ENCODE peak calls at places on chromosomes 3 and 15, in four cellular contexts. C, F, U and N are unnamed samples.

GRCh38 chr15:37880009-37880834 is 54.2 kb upstream of the TMCO5A start:
- DNase-seq in C (no peak), F (no peak), U (no peak), N (no peak)

GRCh38 chr3:184679056-184679502 is 32.8 kb downstream of the MAGEF1 start:
- DNase-seq in C (no peak), F (no peak), U (no peak), N (no peak)

GRCh38 chr3:38110314-38111050 is 26.4 kb downstream of the ACAA1 start:
- DNase-seq in C (peak), F (no peak), U (peak), N (no peak)

GRCh38 chr15:77889009-77889806 is 188.3 kb downstream of the TBC1D2B start:
- DNase-seq in C (no peak), F (no peak), U (no peak), N (no peak)

GRCh38 chr15:38588672-38589071 is 24.1 kb upstream of the RASGRP1 start:
- DNase-seq in C (no peak), F (no peak), U (no peak), N (no peak)

GRCh38 chr3:152496286-152496685 is 227.6 kb downstream of the MBNL1 start:
- DNase-seq in C (no peak), F (no peak), U (no peak), N (no peak)

GRCh38 chr15:31457631-31458526 is 131.2 kb downstream of the KLF13 start:
- DNase-seq in C (no peak), F (no peak), U (peak), N (peak)

GRCh38 chr3:107220538-107220937 is 156.7 kb upstream of the CCDC54 start:
- DNase-seq in C (no peak), F (no peak), U (no peak), N (no peak)

GRCh38 chr3:26350853-26351252 is 271.7 kb upstream of the LRRC3B start:
- DNase-seq in C (no peak), F (no peak), U (no peak), N (no peak)

GRCh38 chr3:52443791-52444687 is 864 bp downstream of the SEMA3G start:
- DNase-seq in C (no peak), F (no peak), U (peak), N (no peak)

GRCh38 chr15:62469478-62469873 is 304.4 kb upstream of the C2CD4B start:
- DNase-seq in C (no peak), F (no peak), U (no peak), N (no peak)

GRCh38 chr3:71217640-71218222 is 365.8 kb downstream of the FOXP1 start:
- DNase-seq in C (no peak), F (no peak), U (no peak), N (no peak)

GRCh38 chr3:24270204-24270671 is 224.4 kb downstream of the THRB start:
- DNase-seq in C (no peak), F (no peak), U (no peak), N (no peak)

GRCh38 chr15:72983812-72984211 is 68.5 kb upstream of the NEO1 start:
- DNase-seq in C (no peak), F (no peak), U (no peak), N (no peak)

GRCh38 chr3:159763466-159764210 is 225.0 kb upstream of the IL12A start:
- DNase-seq in C (peak), F (peak), U (peak), N (peak)

GRCh38 chr3:63199606-63200005 is 78.5 kb upstream of the SYNPR start:
- DNase-seq in C (no peak), F (no peak), U (no peak), N (no peak)

GRCh38 chr3:183548262-183548769 is 7.2 kb downstream of the KLHL6 start:
- DNase-seq in C (no peak), F (no peak), U (no peak), N (peak)

GRCh38 chr3:69328903-69329302 is 57.0 kb downstream of the FRMD4B start:
- DNase-seq in C (no peak), F (no peak), U (no peak), N (no peak)

GRCh38 chr15:48671381-48672022 is 26.0 kb upstream of the FBN1 start:
- DNase-seq in C (peak), F (no peak), U (no peak), N (no peak)

GRCh38 chr3:32109256-32109655 is 2.8 kb downstream of the GPD1L start:
- DNase-seq in C (peak), F (peak), U (no peak), N (no peak)

GRCh38 chr15:70098461-70099166 is 897 bp upstream of the TLE3 start:
- DNase-seq in C (peak), F (peak), U (peak), N (no peak)

GRCh38 chr3:155494332-155494731 is 200.8 kb upstream of the STRIT1 start:
- DNase-seq in C (no peak), F (no peak), U (no peak), N (no peak)

GRCh38 chr3:187939891-187940290 is 194.6 kb upstream of the BCL6 start:
- DNase-seq in C (no peak), F (no peak), U (no peak), N (no peak)

GRCh38 chr15:36278219-36278618 is 301.2 kb upstream of the CDIN1 start:
- DNase-seq in C (no peak), F (no peak), U (no peak), N (no peak)

GRCh38 chr15:71374607-71375352 is 259.5 kb downstream of the THSD4 start:
- DNase-seq in C (no peak), F (peak), U (no peak), N (no peak)

GRCh38 chr3:63849175-63849574 is 14.4 kb downstream of the THOC7 start:
- DNase-seq in C (no peak), F (no peak), U (no peak), N (no peak)

GRCh38 chr3:57151021-57151449 is 14.1 kb downstream of the IL17RD start:
- DNase-seq in C (no peak), F (no peak), U (no peak), N (no peak)

GRCh38 chr3:73883497-73883896 is 258.8 kb upstream of the PDZRN3 start:
- DNase-seq in C (no peak), F (no peak), U (no peak), N (no peak)

GRCh38 chr3:160447544-160447943 is 2.0 kb downstream of the TRIM59 start:
- DNase-seq in C (no peak), F (no peak), U (no peak), N (no peak)

GRCh38 chr3:54826255-54826691 is 101.6 kb downstream of the LRTM1 start:
- DNase-seq in C (no peak), F (no peak), U (no peak), N (no peak)

GRCh38 chr3:104556372-104557078 is 810.2 kb upstream of the ALCAM start:
- DNase-seq in C (peak), F (no peak), U (no peak), N (no peak)

GRCh38 chr3:38834717-38835116 is 18.7 kb upstream of the SCN10A start:
- DNase-seq in C (no peak), F (no peak), U (no peak), N (no peak)

GRCh38 chr3:39524107-39524506 is 56.6 kb downstream of the MOBP start:
- DNase-seq in C (no peak), F (no peak), U (no peak), N (no peak)

GRCh38 chr3:138265745-138266144 is 63.9 kb downstream of the NME9 start:
- DNase-seq in C (no peak), F (no peak), U (no peak), N (no peak)

GRCh38 chr3:21017115-21017852 is 733.7 kb downstream of the ZNF385D start:
- DNase-seq in C (no peak), F (no peak), U (no peak), N (no peak)

DNA sequence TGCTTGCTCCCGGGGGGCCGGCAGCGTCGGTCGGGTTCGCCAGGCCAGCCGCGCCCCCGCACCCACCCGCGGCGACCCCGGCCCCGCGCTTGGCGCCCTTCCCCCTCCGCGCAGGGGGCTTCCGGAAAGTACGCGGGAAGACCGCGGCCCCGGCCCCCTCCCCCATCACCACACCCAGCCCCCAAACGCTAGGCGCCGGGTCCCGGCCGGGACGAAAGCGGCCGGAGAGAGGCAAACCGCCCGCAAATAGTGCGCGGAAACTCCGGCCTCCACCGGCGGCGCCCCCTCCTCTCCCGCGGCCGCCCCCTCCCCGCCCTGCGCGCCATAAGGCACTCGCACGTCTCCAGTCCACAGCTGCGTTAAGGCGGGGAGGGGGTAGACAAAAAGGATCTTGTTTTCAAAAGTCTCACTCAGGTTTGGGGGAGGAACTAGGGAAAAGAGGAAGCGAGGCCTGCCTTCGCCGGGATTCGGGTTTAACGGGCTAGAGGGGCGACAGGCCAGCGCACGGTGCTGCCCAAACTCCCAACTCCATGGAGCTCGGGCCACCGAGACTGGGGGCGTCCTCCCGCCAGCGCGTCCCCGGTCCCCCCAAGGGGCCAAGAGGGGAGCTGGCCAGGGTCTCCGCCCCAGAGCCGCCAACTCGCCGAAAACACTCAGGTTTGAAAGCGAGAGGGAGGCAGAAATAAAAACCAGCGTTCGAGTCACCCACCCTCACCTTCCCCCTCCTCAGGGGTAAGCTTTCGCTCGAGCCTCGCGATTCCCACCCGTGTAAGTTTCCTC is 1.8 kb downstream of the ANP32A start:
- DNase-seq in C (peak), F (peak), U (peak), N (no peak)
- TF ChIP-seq POLR2A in C (peak), F (peak), U (no peak), N (peak)

GRCh38 chr3:42855547-42856380 is 19.9 kb downstream of the CYP8B1 start:
- DNase-seq in C (no peak), F (no peak), U (no peak), N (no peak)
- TF ChIP-seq POLR2A in C (no peak), F (no peak), U (no peak), N (no peak)

GRCh38 chr3:43685921-43686320 is 4.8 kb upstream of the ABHD5 start:
- DNase-seq in C (no peak), F (no peak), U (no peak), N (no peak)

GRCh38 chr3:43686700-43687498 is 3.8 kb upstream of the ABHD5 start:
- DNase-seq in C (no peak), F (no peak), U (no peak), N (no peak)

GRCh38 chr3:43684944-43685343 is 5.8 kb upstream of the ABHD5 start:
- DNase-seq in C (no peak), F (no peak), U (no peak), N (no peak)

GRCh38 chr3:43687499-43687811 is 3.3 kb upstream of the ABHD5 start:
- DNase-seq in C (no peak), F (no peak), U (no peak), N (no peak)

GRCh38 chr3:43686333-43686699 is 4.4 kb upstream of the ABHD5 start:
- DNase-seq in C (no peak), F (no peak), U (no peak), N (no peak)
- TF ChIP-seq POLR2A in C (no peak), F (no peak), U (no peak), N (no peak)

DNA sequence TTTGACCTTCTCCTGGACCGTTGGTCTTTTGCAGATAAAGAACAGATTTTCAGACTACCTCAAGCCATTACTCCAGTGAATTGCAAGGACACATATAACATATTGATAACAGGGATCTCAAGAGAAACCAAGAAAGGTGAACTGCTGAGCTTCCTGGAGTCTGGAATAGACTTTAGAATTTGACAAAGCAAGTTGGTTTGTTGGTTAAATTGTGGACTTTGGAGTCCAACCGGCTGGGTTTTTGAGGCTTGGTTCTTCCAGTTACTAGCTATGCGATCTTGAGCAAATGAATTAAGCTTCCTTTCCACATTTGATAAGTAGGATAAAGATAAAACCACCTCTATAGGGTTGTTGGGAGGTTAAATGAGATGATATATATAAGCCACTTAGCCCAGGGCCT is 233.1 kb downstream of the SHQ1 start:
- DNase-seq in C (no peak), F (no peak), U (no peak), N (no peak)
- TF ChIP-seq POLR2A in C (no peak), F (no peak), U (no peak), N (no peak)

DNA sequence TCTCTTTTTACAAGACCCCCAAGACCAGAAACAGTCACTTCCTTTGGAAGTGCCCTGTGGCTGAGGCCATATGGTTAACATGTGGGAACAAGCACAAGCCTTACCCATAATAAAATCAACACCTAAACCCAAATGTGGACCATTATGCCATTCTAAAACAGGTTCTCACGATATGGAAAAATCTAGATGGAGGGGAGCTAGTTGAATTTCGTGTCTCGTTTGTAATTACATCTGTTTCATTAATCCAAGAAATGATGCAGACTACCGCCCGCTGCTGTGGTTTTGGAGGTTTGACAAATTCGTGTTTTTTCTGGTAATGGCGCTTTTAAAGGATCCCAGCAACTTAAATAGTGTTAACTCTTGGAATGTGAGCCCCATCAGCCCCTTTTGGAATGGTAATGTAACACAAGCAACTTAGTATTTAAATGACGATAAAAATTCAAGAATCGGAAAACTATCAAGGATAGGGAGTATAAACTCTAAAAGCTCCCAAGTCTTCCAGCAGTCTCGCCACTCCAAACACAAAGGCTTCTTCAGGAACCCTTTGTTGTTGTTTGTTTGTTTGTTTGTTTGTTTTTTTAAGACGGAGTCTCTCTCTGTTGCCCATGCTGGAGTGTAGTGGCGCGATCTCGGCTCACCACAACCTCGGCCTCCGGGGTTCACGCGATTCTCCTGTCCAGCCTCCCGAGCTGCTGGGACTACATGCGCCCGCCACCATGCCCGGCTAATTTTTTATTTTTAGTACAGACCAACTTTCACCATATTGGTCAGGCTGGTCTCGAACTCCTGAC is 1.1 kb downstream of the CNBP start:
- DNase-seq in C (no peak), F (peak), U (peak), N (no peak)
- TF ChIP-seq POLR2A in C (no peak), F (no peak), U (no peak), N (no peak)

GRCh38 chr3:58235970-58236369 is 1.6 kb upstream of the ABHD6 start:
- DNase-seq in C (no peak), F (no peak), U (no peak), N (no peak)

GRCh38 chr3:58237940-58238681 is 519 bp downstream of the ABHD6 start:
- DNase-seq in C (peak), F (peak), U (peak), N (peak)

GRCh38 chr3:58236527-58237237 is 910 bp upstream of the ABHD6 start:
- DNase-seq in C (no peak), F (peak), U (peak), N (no peak)

GRCh38 chr3:58238830-58239229 is 1.2 kb downstream of the ABHD6 start:
- DNase-seq in C (no peak), F (no peak), U (no peak), N (no peak)

GRCh38 chr3:58237238-58237939 is at the start of gene ABHD6:
- DNase-seq in C (peak), F (peak), U (peak), N (peak)
- TF ChIP-seq POLR2A in C (peak), F (no peak), U (no peak), N (peak)

GRCh38 chr15:41967506-41968206 is 4.7 kb downstream of the EHD4 start:
- DNase-seq in C (no peak), F (peak), U (peak), N (no peak)
- TF ChIP-seq POLR2A in C (no peak), F (no peak), U (no peak), N (no peak)

DNA sequence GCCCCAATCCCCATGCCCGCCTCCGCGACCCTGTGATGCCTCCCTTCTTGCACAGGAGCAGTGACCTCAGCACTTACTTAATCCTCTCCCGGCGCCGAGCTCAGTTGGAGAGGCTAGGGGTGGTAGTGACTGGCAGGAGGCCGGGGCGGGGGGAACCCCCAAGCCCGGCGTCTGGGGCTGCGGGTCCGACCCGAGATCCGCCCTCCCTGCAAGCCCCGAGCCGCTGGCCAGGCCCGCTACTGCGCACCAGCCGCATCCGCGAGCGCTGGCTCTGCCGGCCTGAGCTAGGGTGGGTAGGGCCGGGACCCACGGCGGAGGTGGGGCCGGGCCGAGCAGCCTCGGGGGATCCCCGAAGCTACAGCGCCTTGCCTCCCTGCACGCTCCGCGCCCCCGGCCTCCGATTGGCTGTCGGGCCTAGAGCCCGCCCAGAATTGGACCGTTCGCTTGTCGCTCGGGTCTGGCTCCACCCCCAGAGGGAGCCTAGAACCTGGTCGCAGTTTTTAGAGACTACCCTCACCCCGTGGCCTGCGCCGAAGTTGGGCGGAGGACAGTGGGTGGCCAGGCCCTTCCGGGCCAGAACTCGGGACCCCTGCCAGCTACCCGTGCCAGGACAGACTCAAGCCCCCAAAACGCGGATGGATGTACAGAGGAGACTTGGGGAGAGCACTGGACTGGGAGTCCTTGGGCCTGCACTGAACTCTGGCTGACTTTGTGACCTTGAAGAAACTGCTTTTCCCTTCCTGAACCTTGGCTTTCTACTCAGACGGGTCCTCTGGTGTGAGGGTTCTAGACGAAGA is at the start of gene C3orf18:
- DNase-seq in C (peak), F (peak), U (peak), N (peak)
- TF ChIP-seq POLR2A in C (peak), F (peak), U (no peak), N (peak)

GRCh38 chr15:100341662-100342560 is at the start of gene ADAMTS17:
- DNase-seq in C (peak), F (peak), U (peak), N (no peak)
- TF ChIP-seq POLR2A in C (peak), F (peak), U (no peak), N (no peak)

DNA sequence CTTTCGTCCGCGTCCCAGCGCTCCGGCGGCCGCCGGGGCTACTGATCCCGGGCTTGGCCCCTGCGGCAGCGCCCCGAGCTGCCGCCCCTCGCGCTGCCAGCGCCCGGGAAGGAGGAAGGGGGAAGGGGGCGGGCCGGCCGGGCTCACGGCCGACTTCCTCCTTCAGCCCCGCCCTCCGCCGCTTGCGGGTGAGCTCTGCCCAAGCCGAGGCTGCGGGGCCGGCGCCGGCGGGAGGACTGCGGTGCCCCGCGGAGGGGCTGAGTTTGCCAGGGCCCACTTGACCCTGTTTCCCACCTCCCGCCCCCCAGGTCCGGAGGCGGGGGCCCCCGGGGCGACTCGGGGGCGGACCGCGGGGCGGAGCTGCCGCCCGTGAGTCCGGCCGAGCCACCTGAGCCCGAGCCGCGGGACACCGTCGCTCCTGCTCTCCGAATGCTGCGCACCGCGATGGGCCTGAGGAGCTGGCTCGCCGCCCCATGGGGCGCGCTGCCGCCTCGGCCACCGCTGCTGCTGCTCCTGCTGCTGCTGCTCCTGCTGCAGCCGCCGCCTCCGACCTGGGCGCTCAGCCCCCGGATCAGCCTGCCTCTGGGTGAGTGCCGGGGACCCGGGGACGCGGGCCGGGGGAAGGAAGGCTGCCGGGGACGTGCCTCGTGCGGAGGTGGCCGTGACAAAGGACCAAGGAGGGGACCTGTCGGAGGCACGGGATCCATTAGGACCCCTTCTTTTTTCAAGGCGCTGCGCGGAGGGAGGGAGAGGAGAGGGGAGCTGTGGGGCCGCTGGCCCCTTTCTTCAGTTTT is at the start of gene SEMA4B:
- DNase-seq in C (peak), F (peak), U (peak), N (peak)
- TF ChIP-seq POLR2A in C (no peak), F (peak), U (no peak), N (peak)